ENCODE peak calls at places on chromosomes 5 and 9, in five cellular contexts. P, U, F, O and C are unnamed samples.

GRCh38 chr9:2085719-2086515 is 70.8 kb downstream of the SMARCA2 start:
- DNase-seq in P (no peak), U (peak; percentile 33), F (no peak), O (no peak), C (no peak)

GRCh38 chr5:116242363-116242762 is 157.5 kb downstream of the COMMD10 start:
- DNase-seq in P (no peak), U (no peak), F (no peak), O (no peak), C (no peak)

GRCh38 chr5:125961150-125961549 is 462.1 kb upstream of the GRAMD2B start:
- DNase-seq in P (no peak), U (no peak), F (no peak), O (no peak), C (no peak)

GRCh38 chr5:34571380-34572041 is 84.6 kb upstream of the RAI14 start:
- DNase-seq in P (no peak), U (no peak), F (no peak), O (no peak), C (no peak)

GRCh38 chr5:170863646-170864045 is 1.8 kb downstream of the RANBP17 start:
- DNase-seq in P (no peak), U (no peak), F (no peak), O (no peak), C (no peak)

GRCh38 chr5:1437876-1438559 is 7.2 kb downstream of the SLC6A3 start:
- DNase-seq in P (no peak), U (peak; percentile 12), F (no peak), O (no peak), C (no peak)

GRCh38 chr5:38830521-38831051 is 15.2 kb upstream of the OSMR start:
- DNase-seq in P (no peak), U (no peak), F (no peak), O (no peak), C (no peak)

GRCh38 chr9:133822439-133823065 is 84.4 kb upstream of the SARDH start:
- DNase-seq in P (no peak), U (no peak), F (no peak), O (no peak), C (no peak)

GRCh38 chr5:56202483-56202882 is 30.6 kb downstream of the ANKRD55 start:
- DNase-seq in P (no peak), U (no peak), F (no peak), O (no peak), C (no peak)

GRCh38 chr9:108813951-108814601 is 41.7 kb downstream of the ACTL7B start:
- DNase-seq in P (no peak), U (no peak), F (no peak), O (no peak), C (no peak)

GRCh38 chr5:57703726-57704125 is 221.1 kb upstream of the ACTBL2 start:
- DNase-seq in P (no peak), U (no peak), F (no peak), O (no peak), C (no peak)

GRCh38 chr5:142325677-142326479 is 1.1 kb upstream of the SPRY4 start:
- DNase-seq in P (no peak), U (peak; percentile 81), F (no peak), O (peak; percentile 44), C (peak; percentile 76)

GRCh38 chr9:112366591-112366990 is 13.3 kb upstream of the HSDL2 start:
- DNase-seq in P (no peak), U (no peak), F (no peak), O (no peak), C (no peak)

GRCh38 chr5:109388407-109388806 is 21.4 kb downstream of the PJA2 start:
- DNase-seq in P (no peak), U (no peak), F (no peak), O (no peak), C (no peak)

GRCh38 chr9:127035423-127035822 is 87.0 kb downstream of the ANGPTL2 start:
- DNase-seq in P (no peak), U (no peak), F (no peak), O (no peak), C (peak; percentile 89)

GRCh38 chr9:131433302-131433854 is 39.5 kb downstream of the PRRC2B start:
- DNase-seq in P (no peak), U (no peak), F (peak; percentile 45), O (no peak), C (peak; percentile 40)
- H3K36me3 ChIP-seq in P (peaks cover 79% of the 10 kb centered on the region), U (peaks cover 59% of the 10 kb centered on the region), F (peaks cover 3% of the 10 kb centered on the region), O (peaks cover 76% of the 10 kb centered on the region), C (peaks cover 34% of the 10 kb centered on the region)

GRCh38 chr9:4592325-4592724 is 69.8 kb upstream of the PLPP6 start:
- DNase-seq in P (no peak), U (no peak), F (no peak), O (no peak), C (no peak)
- TF ChIP-seq POLR2AphosphoS5 in P (no peak), U (no peak), F (no peak), O (no peak), C (no peak)

DNA sequence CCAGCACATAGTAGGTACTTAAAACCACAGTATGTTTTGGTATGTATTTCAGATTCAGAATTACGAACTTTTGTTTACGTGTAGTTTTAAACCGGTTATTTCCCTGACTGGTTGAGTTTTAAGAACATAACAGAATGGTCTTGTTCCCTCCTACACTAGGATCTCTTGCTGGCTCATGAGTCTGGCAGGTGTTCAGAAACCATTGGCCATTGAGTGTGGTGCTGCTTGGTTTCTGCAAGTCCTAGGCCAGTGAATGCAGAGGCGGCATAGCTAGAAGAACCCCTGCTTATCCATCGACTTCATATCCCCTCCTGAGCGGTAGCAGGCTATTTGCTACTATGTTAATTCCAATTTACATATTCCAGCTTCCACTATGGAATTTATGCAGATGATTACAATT is 65.6 kb downstream of the GPR21 start:
- DNase-seq in P (no peak), U (no peak), F (no peak), O (no peak), C (no peak)
- H3K36me3 ChIP-seq in P (peaks cover 85% of the 10 kb centered on the region), U (peaks cover 81% of the 10 kb centered on the region), F (no peaks in the 10 kb centered on the region), O (peaks cover 100% of the 10 kb centered on the region), C (peaks cover 17% of the 10 kb centered on the region)

DNA sequence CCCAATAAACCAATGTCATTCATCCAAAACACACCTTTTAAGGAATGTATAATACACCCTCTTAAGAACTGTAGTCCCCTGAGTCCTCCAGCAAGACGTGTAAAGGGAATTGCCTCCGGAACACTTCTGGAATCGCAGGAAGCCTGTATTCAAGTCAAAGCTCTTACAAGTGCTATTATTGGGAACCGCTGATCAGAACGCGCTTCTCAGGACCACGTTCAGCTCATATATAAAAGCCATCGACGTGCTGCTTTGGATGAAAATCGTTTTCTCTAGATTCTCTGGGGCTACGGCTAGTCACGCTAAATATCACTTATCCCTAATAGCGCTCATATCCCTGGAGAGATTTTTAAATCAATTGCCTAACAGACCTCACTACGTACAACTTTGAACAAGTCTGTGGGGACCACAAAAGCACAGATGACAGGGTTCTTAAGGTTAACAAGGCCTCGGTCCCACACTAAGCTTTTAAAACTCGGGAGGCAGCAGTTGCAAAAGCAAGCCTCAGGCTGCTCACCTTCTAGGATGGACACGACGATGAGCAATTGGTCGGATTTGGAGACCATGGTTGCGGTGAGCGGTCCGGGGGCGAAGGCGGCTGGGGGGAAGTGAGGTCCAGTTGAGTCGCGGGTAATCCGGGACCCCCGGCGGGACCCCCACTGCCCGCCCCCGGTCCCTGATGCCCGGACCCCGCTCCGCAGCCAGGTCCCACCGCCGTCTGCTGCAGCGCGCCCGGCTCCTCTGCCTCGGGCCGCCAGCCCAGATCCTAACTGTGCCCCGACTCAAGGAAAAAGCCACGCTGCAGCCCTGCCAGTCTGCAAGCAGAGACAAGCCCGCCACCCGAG is 548 bp downstream of the CEP120 start:
- DNase-seq in P (no peak), U (no peak), F (no peak), O (peak; percentile 32), C (no peak)
- TF ChIP-seq POLR2AphosphoS5 in P (no peak), U (no peak), F (no peak), O (no peak), C (no peak)

GRCh38 chr5:36175043-36175442 is 23.1 kb downstream of the SKP2 start:
- DNase-seq in P (no peak), U (no peak), F (no peak), O (no peak), C (no peak)

GRCh38 chr5:36173426-36173825 is 21.5 kb downstream of the SKP2 start:
- DNase-seq in P (no peak), U (no peak), F (no peak), O (no peak), C (no peak)

GRCh38 chr5:36174119-36174518 is 22.2 kb downstream of the SKP2 start:
- DNase-seq in P (no peak), U (no peak), F (no peak), O (no peak), C (no peak)

GRCh38 chr5:36170869-36171424 is 19.0 kb downstream of the SKP2 start:
- DNase-seq in P (no peak), U (no peak), F (no peak), O (no peak), C (no peak)

DNA sequence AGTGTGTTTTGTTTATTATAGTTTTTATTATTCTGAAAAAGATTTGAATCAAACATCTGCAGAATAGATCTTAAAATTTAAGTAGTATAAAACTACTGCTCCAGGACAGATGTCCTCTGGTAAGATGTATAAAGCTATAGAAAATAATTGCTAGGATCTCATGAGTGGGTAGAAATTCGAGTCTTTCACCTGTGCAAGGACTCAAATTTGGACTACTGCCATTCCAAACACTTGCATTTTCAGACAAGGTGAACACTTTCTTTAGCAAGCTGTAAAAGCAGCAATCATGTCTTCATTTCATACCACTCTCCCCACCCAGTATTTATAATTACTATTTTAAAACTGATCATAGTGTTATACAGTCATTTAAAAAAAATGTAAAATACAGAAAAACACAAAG is 20.7 kb downstream of the SKP2 start:
- DNase-seq in P (no peak), U (no peak), F (no peak), O (no peak), C (no peak)
- H3K36me3 ChIP-seq in P (peaks cover 96% of the 10 kb centered on the region), U (peaks cover 92% of the 10 kb centered on the region), F (peaks cover 2% of the 10 kb centered on the region), O (peaks cover 82% of the 10 kb centered on the region), C (peaks cover 5% of the 10 kb centered on the region)

GRCh38 chr9:77807846-77808749 is 160.0 kb upstream of the GNA14 start:
- DNase-seq in P (no peak), U (no peak), F (no peak), O (no peak), C (no peak)
- TF ChIP-seq POLR2AphosphoS5 in P (no peak), U (no peak), F (no peak), O (no peak), C (no peak)